ENCODE peak calls at places on chromosomes 1 and 21, in seven cellular contexts. M is neural crest cell, E is fibroblast of lung, B is EH, D is renal cortical epithelial cell, X is activated gamma-delta T cell, I is KBM-7. A is an unnamed sample.

GRCh38 chr1:204366759-204367158 is 7.0 kb upstream of the PLEKHA6 start:
- DNase-seq in M (no peak), D (no peak), I (peak; percentile 32), B (no peak), E (no peak), X (no peak), A (peak; percentile 24)

GRCh38 chr1:165842363-165843129 is 15.1 kb downstream of the UCK2 start:
- DNase-seq in I (peak; percentile 32), B (peak; percentile 51), D (peak; percentile 30), M (no peak), E (peak; percentile 52), X (no peak), A (no peak)

GRCh38 chr1:23069149-23069548 is 49.9 kb downstream of the KDM1A start:
- DNase-seq in D (no peak), B (no peak), X (no peak), E (no peak), M (no peak), I (no peak), A (no peak)

GRCh38 chr21:17679002-17679600 is 66.4 kb upstream of the BTG3 start:
- DNase-seq in M (no peak), B (peak; percentile 69), X (no peak), I (peak; percentile 60), E (peak; percentile 65), D (peak; percentile 78), A (peak; percentile 38)

GRCh38 chr1:168893359-168893791 is 164.4 kb upstream of the DPT start:
- DNase-seq in X (no peak), D (peak; percentile 54), B (no peak), M (no peak), I (no peak), E (no peak), A (no peak)

GRCh38 chr1:910881-911721 is 12.6 kb upstream of the SAMD11 start:
- DNase-seq in E (peak; percentile 77), D (peak; percentile 69), I (no peak), X (no peak), B (peak; percentile 66), M (no peak), A (no peak)

GRCh38 chr1:229029644-229030235 is 241.2 kb upstream of the RAB4A start:
- DNase-seq in E (no peak), D (no peak), X (no peak), I (no peak), M (no peak), B (no peak), A (no peak)

GRCh38 chr1:117001254-117001927 is at the start of gene CD101:
- DNase-seq in E (no peak), B (no peak), I (peak; percentile 61), D (no peak), M (no peak), X (no peak), A (no peak)

GRCh38 chr1:184623404-184623803 is 131.3 kb downstream of the EDEM3 start:
- DNase-seq in I (no peak), B (no peak), M (no peak), X (no peak), D (no peak), E (no peak), A (no peak)

GRCh38 chr1:30194741-30195423 is 528.5 kb downstream of the MATN1 start:
- DNase-seq in M (no peak), D (no peak), X (no peak), B (no peak), E (no peak), I (no peak), A (no peak)

A was measured in T47D.